ENCODE peak calls at places on chromosomes 11 and 22, in four cellular contexts. E, D, W and S are unnamed samples. For H3K4me1, the result is how much of the 10 kb centered on the place peaks cover.

GRCh38 chr11:9104581-9104980 is 13.2 kb upstream of the SCUBE2 start:
- DNase-seq in E (peak), D (no peak), W (no peak), S (no peak)

GRCh38 chr11:59918494-59918893 is 19.7 kb upstream of the OOSP1 start:
- DNase-seq in E (no peak), D (no peak), W (no peak), S (no peak)

GRCh38 chr22:46139895-46140350 is 10.4 kb upstream of the PPARA start:
- DNase-seq in E (peak), D (no peak), W (no peak), S (no peak)

GRCh38 chr22:32649515-32650200 is 151.8 kb upstream of the TIMP3 start:
- DNase-seq in E (no peak), D (no peak), W (no peak), S (no peak)

GRCh38 chr22:22110548-22111266 is 128.1 kb upstream of the TOP3B start:
- DNase-seq in E (no peak), D (peak), W (no peak), S (peak)

GRCh38 chr11:123304828-123305530 is 109.9 kb upstream of the CLMP start:
- DNase-seq in E (no peak), D (peak), W (no peak), S (peak)

GRCh38 chr22:25696763-25697710 is 45.0 kb upstream of the MYO18B start:
- DNase-seq in E (no peak), D (no peak), W (no peak), S (no peak)

GRCh38 chr11:2804701-2805387 is 80.7 kb downstream of the CDKN1C start:
- DNase-seq in E (no peak), D (no peak), W (peak), S (peak)

GRCh38 chr11:111019449-111019848 is 226.1 kb upstream of the POU2AF2 start:
- DNase-seq in E (no peak), D (no peak), W (no peak), S (no peak)

GRCh38 chr11:3043315-3043871 is 13.8 kb downstream of the CARS1 start:
- DNase-seq in E (no peak), D (no peak), W (no peak), S (no peak)

GRCh38 chr22:27970596-27971220 is 51.7 kb upstream of the PITPNB start:
- DNase-seq in E (no peak), D (no peak), W (no peak), S (no peak)

GRCh38 chr11:128336203-128336602 is 251.2 kb downstream of the ETS1 start:
- DNase-seq in E (peak), D (no peak), W (no peak), S (peak)

GRCh38 chr22:46862418-46863324 is 100.2 kb downstream of the TBC1D22A start:
- DNase-seq in E (no peak), D (no peak), W (no peak), S (peak)

GRCh38 chr11:10327254-10327653 is 22.4 kb downstream of the ADM start:
- DNase-seq in E (no peak), D (no peak), W (no peak), S (no peak)

GRCh38 chr11:68659158-68659921 is 25.0 kb upstream of the GAL start:
- DNase-seq in E (peak), D (no peak), W (no peak), S (no peak)

GRCh38 chr11:92180664-92181251 is 43.9 kb upstream of the FAT3 start:
- DNase-seq in E (no peak), D (peak), W (no peak), S (peak)

GRCh38 chr11:130612291-130612802 is 163.9 kb downstream of the ADAMTS15 start:
- DNase-seq in E (no peak), D (no peak), W (no peak), S (no peak)

GRCh38 chr11:46362146-46363030 is 15.1 kb downstream of the DGKZ start:
- DNase-seq in E (no peak), D (no peak), W (no peak), S (no peak)

GRCh38 chr22:32531955-32532818 is 57.6 kb downstream of the FBXO7 start:
- DNase-seq in E (peak), D (peak), W (peak), S (peak)

GRCh38 chr11:64908766-64909165 is 8.2 kb downstream of the ATG2A start:
- DNase-seq in E (no peak), D (no peak), W (no peak), S (no peak)

GRCh38 chr11:46953093-46953492 is 16.5 kb downstream of the CSTPP1 start:
- DNase-seq in E (no peak), D (no peak), W (no peak), S (no peak)

GRCh38 chr11:134474070-134474860 is 62.2 kb upstream of the B3GAT1 start:
- DNase-seq in E (no peak), D (no peak), W (no peak), S (peak)

GRCh38 chr11:125892071-125892470 is 4.6 kb downstream of the HYLS1 start:
- DNase-seq in E (no peak), D (no peak), W (no peak), S (no peak)
- H3K4me1 ChIP-seq in E (under half), D (under half), W (under half), S (under half)

DNA sequence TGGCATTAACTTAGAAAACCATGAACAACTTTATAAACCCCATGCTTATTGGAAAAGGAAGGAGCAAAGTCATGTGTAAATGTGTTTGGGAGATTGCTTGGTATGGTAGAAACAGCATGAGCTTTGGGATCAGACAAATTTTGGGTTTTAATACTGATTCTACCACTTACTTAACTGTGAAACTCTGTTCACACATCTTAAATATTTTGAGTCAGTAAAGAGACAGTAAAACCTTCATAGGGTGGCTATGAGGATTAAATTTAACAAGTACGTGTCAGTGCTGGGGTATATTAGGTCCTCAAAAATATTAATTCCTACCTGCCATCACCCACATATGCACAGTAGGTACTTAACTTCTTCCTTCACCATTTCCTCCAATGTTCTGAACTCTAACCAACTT is 96.5 kb downstream of the CD44 start:
- DNase-seq in E (no peak), D (no peak), W (no peak), S (no peak)
- H3K27ac ChIP-seq in E (no peak), D (no peak), W (no peak), S (no peak)

GRCh38 chr22:49960967-49961600 is 512 bp downstream of the PIM3 start:
- DNase-seq in E (no peak), D (peak), W (peak), S (peak)
- H3K4me1 ChIP-seq in E (half or more), D (under half), W (under half), S (under half)

GRCh38 chr11:103862827-103863213 is 173.6 kb upstream of the DDI1 start:
- DNase-seq in E (no peak), D (peak), W (no peak), S (peak)

GRCh38 chr11:103867481-103867880 is 169.0 kb upstream of the DDI1 start:
- DNase-seq in E (no peak), D (no peak), W (no peak), S (no peak)

GRCh38 chr11:103863497-103863896 is 172.9 kb upstream of the DDI1 start:
- DNase-seq in E (no peak), D (no peak), W (no peak), S (no peak)

DNA sequence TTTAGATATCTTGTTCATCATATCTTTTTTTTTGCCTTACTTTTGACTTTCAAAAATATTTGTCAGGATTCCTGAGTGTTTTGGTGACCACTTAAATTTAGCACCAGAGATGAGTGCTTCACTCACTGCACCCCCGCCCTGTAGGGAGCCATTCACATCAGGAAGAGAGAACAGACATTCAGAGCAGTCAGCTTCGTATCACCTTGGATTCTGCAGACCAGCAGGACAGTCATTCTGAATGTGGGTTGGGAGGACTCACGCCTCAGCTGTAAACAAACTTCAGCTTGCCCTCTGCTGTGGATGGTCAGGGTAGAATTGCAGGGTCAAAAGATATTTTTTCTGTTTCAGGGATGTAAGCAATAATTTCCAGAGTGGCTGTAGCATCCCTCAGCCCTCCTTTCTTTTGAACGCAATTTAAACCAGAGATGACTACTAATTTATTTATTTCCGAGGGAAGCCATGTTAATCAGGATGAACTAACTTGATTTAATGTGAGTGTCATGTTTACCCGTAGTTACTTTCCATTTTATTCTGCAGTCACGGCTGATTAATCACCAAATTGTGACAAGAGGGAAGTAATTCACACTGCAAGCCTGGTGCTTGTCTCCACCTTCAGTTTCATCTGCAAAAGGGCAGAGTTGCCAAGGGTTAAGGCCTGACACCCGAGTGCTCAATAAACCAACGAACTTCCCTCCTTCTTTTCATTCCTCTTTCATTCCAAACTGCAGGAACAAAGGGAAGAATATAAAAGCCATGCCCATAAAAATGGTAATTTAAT is 174.2 kb upstream of the DDI1 start:
- DNase-seq in E (no peak), D (no peak), W (no peak), S (peak)
- H3K27ac ChIP-seq in E (no peak), D (no peak), W (no peak), S (no peak)

GRCh38 chr11:73271936-73272679 is at the start of gene P2RY6:
- DNase-seq in E (peak), D (peak), W (no peak), S (peak)
- H3K4me1 ChIP-seq in E (under half), D (under half), W (under half), S (under half)

GRCh38 chr22:40000171-40000570 is 5.4 kb downstream of the FAM83F start:
- DNase-seq in E (no peak), D (no peak), W (no peak), S (no peak)

GRCh38 chr22:40002935-40003715 is 8.4 kb downstream of the FAM83F start:
- DNase-seq in E (no peak), D (no peak), W (no peak), S (no peak)

GRCh38 chr22:39999144-39999757 is 4.5 kb downstream of the FAM83F start:
- DNase-seq in E (peak), D (no peak), W (peak), S (no peak)

GRCh38 chr22:40001104-40001503 is 6.3 kb downstream of the FAM83F start:
- DNase-seq in E (no peak), D (no peak), W (no peak), S (no peak)

GRCh38 chr22:40001800-40002577 is 7.2 kb downstream of the FAM83F start:
- DNase-seq in E (no peak), D (peak), W (no peak), S (no peak)
- H3K27ac ChIP-seq in E (no peak), D (peak), W (no peak), S (no peak)

GRCh38 chr11:71252782-71253730 is 679 bp upstream of the SHANK2 start:
- DNase-seq in E (peak), D (peak), W (peak), S (peak)
- H3K4me1 ChIP-seq in E (half or more), D (half or more), W (under half), S (under half)